ENCODE peak calls at places on chromosomes 12 and 14, in ten cellular contexts. One of them, this sample, is unnamed.

GRCh38 chr14:75568791-75569190 is 9.6 kb upstream of the FLVCR2 start:
- DNase-seq in body of pancreas: no peak
- DNase-seq in SHP77: no peak
- DNase-seq in GM03348: no peak
- DNase-seq in NCI-H187 treated with DMSO at 0.1 percent for 48 hours: no peak
- DNase-seq in GM20000: no peak
- DNase-seq in CD4-positive, CD25-positive, alpha-beta regulatory T cell: no peak
- DNase-seq in ureter: no peak
- DNase-seq in NCI-H2081 treated with DMSO at 0.1 percent for 48 hours: no peak
- DNase-seq in GM04503: no peak
- DNase-seq in this sample: no peak

GRCh38 chr12:116010467-116010866 is 267.0 kb downstream of the MED13L start:
- DNase-seq in NCI-H2081 treated with DMSO at 0.1 percent for 48 hours: no peak
- DNase-seq in GM04503: no peak
- DNase-seq in CD4-positive, CD25-positive, alpha-beta regulatory T cell: no peak
- DNase-seq in SHP77: no peak
- DNase-seq in GM20000: no peak
- DNase-seq in GM03348: no peak
- DNase-seq in body of pancreas: no peak
- DNase-seq in NCI-H187 treated with DMSO at 0.1 percent for 48 hours: no peak
- DNase-seq in ureter: no peak
- DNase-seq in this sample: no peak

GRCh38 chr12:460301-461230 is 827 bp downstream of the B4GALNT3 start:
- DNase-seq in NCI-H187 treated with DMSO at 0.1 percent for 48 hours: no peak
- DNase-seq in ureter: no peak
- DNase-seq in body of pancreas: peak
- DNase-seq in GM04503: no peak
- DNase-seq in SHP77: no peak
- DNase-seq in CD4-positive, CD25-positive, alpha-beta regulatory T cell: peak
- DNase-seq in GM03348: peak
- DNase-seq in GM20000: peak
- DNase-seq in NCI-H2081 treated with DMSO at 0.1 percent for 48 hours: no peak
- DNase-seq in this sample: peak

GRCh38 chr14:101171650-101172049 is 268.1 kb upstream of the RTL1 start:
- DNase-seq in SHP77: no peak
- DNase-seq in ureter: no peak
- DNase-seq in GM20000: no peak
- DNase-seq in NCI-H2081 treated with DMSO at 0.1 percent for 48 hours: no peak
- DNase-seq in GM04503: no peak
- DNase-seq in body of pancreas: peak
- DNase-seq in CD4-positive, CD25-positive, alpha-beta regulatory T cell: no peak
- DNase-seq in GM03348: no peak
- DNase-seq in NCI-H187 treated with DMSO at 0.1 percent for 48 hours: no peak
- DNase-seq in this sample: no peak

GRCh38 chr12:29741342-29742241 is 42.1 kb downstream of the TMTC1 start:
- DNase-seq in NCI-H187 treated with DMSO at 0.1 percent for 48 hours: no peak
- DNase-seq in GM04503: no peak
- DNase-seq in body of pancreas: no peak
- DNase-seq in GM20000: no peak
- DNase-seq in NCI-H2081 treated with DMSO at 0.1 percent for 48 hours: no peak
- DNase-seq in GM03348: no peak
- DNase-seq in CD4-positive, CD25-positive, alpha-beta regulatory T cell: no peak
- DNase-seq in SHP77: no peak
- DNase-seq in ureter: no peak
- DNase-seq in this sample: peak

GRCh38 chr14:99612065-99612736 is 8.2 kb upstream of the CCDC85C start:
- DNase-seq in GM03348: no peak
- DNase-seq in SHP77: no peak
- DNase-seq in NCI-H2081 treated with DMSO at 0.1 percent for 48 hours: peak
- DNase-seq in ureter: no peak
- DNase-seq in body of pancreas: no peak
- DNase-seq in CD4-positive, CD25-positive, alpha-beta regulatory T cell: no peak
- DNase-seq in GM04503: no peak
- DNase-seq in GM20000: no peak
- DNase-seq in NCI-H187 treated with DMSO at 0.1 percent for 48 hours: no peak
- DNase-seq in this sample: no peak

GRCh38 chr12:111557271-111558106 is 41.6 kb downstream of the ATXN2 start:
- DNase-seq in body of pancreas: no peak
- DNase-seq in ureter: no peak
- DNase-seq in SHP77: no peak
- DNase-seq in GM04503: peak
- DNase-seq in GM20000: no peak
- DNase-seq in NCI-H2081 treated with DMSO at 0.1 percent for 48 hours: no peak
- DNase-seq in NCI-H187 treated with DMSO at 0.1 percent for 48 hours: no peak
- DNase-seq in GM03348: peak
- DNase-seq in CD4-positive, CD25-positive, alpha-beta regulatory T cell: no peak
- DNase-seq in this sample: peak

GRCh38 chr14:23057757-23058653 is 685 bp upstream of the CDH24 start:
- DNase-seq in GM04503: no peak
- DNase-seq in ureter: peak
- DNase-seq in body of pancreas: peak
- DNase-seq in CD4-positive, CD25-positive, alpha-beta regulatory T cell: peak
- DNase-seq in NCI-H2081 treated with DMSO at 0.1 percent for 48 hours: no peak
- DNase-seq in GM03348: peak
- DNase-seq in GM20000: peak
- DNase-seq in SHP77: no peak
- DNase-seq in NCI-H187 treated with DMSO at 0.1 percent for 48 hours: no peak
- DNase-seq in this sample: peak

GRCh38 chr12:93387780-93388179 is 10.1 kb downstream of the NUDT4 start:
- DNase-seq in GM04503: no peak
- DNase-seq in ureter: no peak
- DNase-seq in GM03348: peak
- DNase-seq in CD4-positive, CD25-positive, alpha-beta regulatory T cell: no peak
- DNase-seq in NCI-H2081 treated with DMSO at 0.1 percent for 48 hours: no peak
- DNase-seq in body of pancreas: no peak
- DNase-seq in NCI-H187 treated with DMSO at 0.1 percent for 48 hours: no peak
- DNase-seq in GM20000: peak
- DNase-seq in SHP77: no peak
- DNase-seq in this sample: peak

GRCh38 chr12:116389990-116390655 is 112.6 kb upstream of the MED13L start:
- DNase-seq in SHP77: no peak
- DNase-seq in ureter: no peak
- DNase-seq in GM03348: peak
- DNase-seq in NCI-H187 treated with DMSO at 0.1 percent for 48 hours: no peak
- DNase-seq in GM20000: no peak
- DNase-seq in body of pancreas: no peak
- DNase-seq in CD4-positive, CD25-positive, alpha-beta regulatory T cell: no peak
- DNase-seq in NCI-H2081 treated with DMSO at 0.1 percent for 48 hours: no peak
- DNase-seq in GM04503: peak
- DNase-seq in this sample: peak

GRCh38 chr14:55399912-55400311 is 11.7 kb downstream of the ATG14 start:
- DNase-seq in GM20000: no peak
- DNase-seq in GM03348: no peak
- DNase-seq in GM04503: no peak
- DNase-seq in ureter: no peak
- DNase-seq in body of pancreas: no peak
- DNase-seq in SHP77: no peak
- DNase-seq in NCI-H187 treated with DMSO at 0.1 percent for 48 hours: no peak
- DNase-seq in CD4-positive, CD25-positive, alpha-beta regulatory T cell: no peak
- DNase-seq in NCI-H2081 treated with DMSO at 0.1 percent for 48 hours: no peak
- DNase-seq in this sample: no peak

GRCh38 chr12:88339254-88339949 is 197.3 kb downstream of the TMTC3 start:
- DNase-seq in GM20000: no peak
- DNase-seq in body of pancreas: no peak
- DNase-seq in NCI-H2081 treated with DMSO at 0.1 percent for 48 hours: no peak
- DNase-seq in SHP77: no peak
- DNase-seq in GM04503: peak
- DNase-seq in CD4-positive, CD25-positive, alpha-beta regulatory T cell: no peak
- DNase-seq in ureter: no peak
- DNase-seq in GM03348: peak
- DNase-seq in NCI-H187 treated with DMSO at 0.1 percent for 48 hours: no peak
- DNase-seq in this sample: peak

GRCh38 chr14:73477618-73478266 is 13.0 kb upstream of the RIOX1 start:
- DNase-seq in GM20000: peak
- DNase-seq in body of pancreas: no peak
- DNase-seq in NCI-H187 treated with DMSO at 0.1 percent for 48 hours: no peak
- DNase-seq in NCI-H2081 treated with DMSO at 0.1 percent for 48 hours: no peak
- DNase-seq in CD4-positive, CD25-positive, alpha-beta regulatory T cell: no peak
- DNase-seq in GM03348: peak
- DNase-seq in GM04503: no peak
- DNase-seq in SHP77: no peak
- DNase-seq in ureter: no peak
- DNase-seq in this sample: peak

This sample was measured in GM23248.